ENCODE peak calls at places on chromosome 11, in seven cellular contexts. F is HCT116, Q is mesendoderm, Y is H1, J is DND-41, L is trophoblast cell, X is neural progenitor cell. Z is an unnamed sample.

GRCh38 chr11:1085440-1086170 is 10.9 kb downstream of the MUC2 start:
- DNase-seq in L (no peak), Y (no peak), J (no peak), Q (no peak), F (no peak), X (no peak), Z (no peak)

GRCh38 chr11:100883860-100884259 is 196.8 kb downstream of the ARHGAP42 start:
- DNase-seq in J (no peak), Q (no peak), Y (no peak), L (no peak), X (no peak), F (no peak), Z (peak; percentile 41)

GRCh38 chr11:123065634-123066033 is 3.7 kb upstream of the HSPA8 start:
- DNase-seq in Y (no peak), J (no peak), Q (no peak), L (no peak), X (no peak), F (no peak), Z (no peak)

GRCh38 chr11:124762077-124762623 is at the start of gene ESAM:
- DNase-seq in L (peak; percentile 45), Y (no peak), F (no peak), Q (peak; percentile 58), J (no peak), X (peak; percentile 72), Z (no peak)

GRCh38 chr11:71086687-71087258 is 165.6 kb downstream of the SHANK2 start:
- DNase-seq in Q (peak; percentile 75), Y (peak; percentile 31), J (peak; percentile 7), F (no peak), X (peak; percentile 82), L (peak; percentile 66), Z (peak; percentile 14)

GRCh38 chr11:47233989-47234668 is 14.5 kb downstream of the ACP2 start:
- DNase-seq in Y (no peak), L (peak; percentile 62), Q (peak; percentile 75), F (no peak), X (peak; percentile 59), J (peak; percentile 29), Z (peak; percentile 52)

GRCh38 chr11:64971421-64972233 is at the start of gene MAJIN:
- DNase-seq in X (peak; percentile 63), L (peak; percentile 91), J (no peak), Y (peak; percentile 71), F (no peak), Q (peak; percentile 87), Z (no peak)

GRCh38 chr11:46845440-46845739 is 690 bp downstream of the CKAP5 start:
- DNase-seq in X (no peak), L (no peak), F (no peak), Y (no peak), J (no peak), Q (no peak), Z (no peak)

GRCh38 chr11:44321059-44321458 is 11.1 kb upstream of the ALX4 start:
- DNase-seq in L (no peak), J (no peak), Q (no peak), Y (no peak), X (no peak), F (no peak), Z (no peak)
- H3K27ac ChIP-seq in L (no peak overlapping the region), J (no peak overlapping the region), Q (no peak overlapping the region), Y (no peak overlapping the region), X (no peak overlapping the region), F (no peak overlapping the region), Z (no peak overlapping the region)

GRCh38 chr11:13216019-13217006 is 61.3 kb upstream of the BMAL1 start:
- DNase-seq in J (no peak), Q (peak; percentile 95), X (peak; percentile 61), F (peak; percentile 94), Y (no peak), L (peak; percentile 92), Z (peak; percentile 96)
- H3K4me3 ChIP-seq in J (no peak overlapping the region), Q (no peak overlapping the region), X (no peak overlapping the region), F (peak overlapping the region; percentile 44), Y (no peak overlapping the region), L (no peak overlapping the region), Z (peak overlapping the region; percentile 25)

GRCh38 chr11:27699926-27700350 is 317 bp downstream of the BDNF start:
- DNase-seq in X (no peak), F (no peak), Q (no peak), L (no peak), Y (no peak), J (no peak), Z (no peak)

GRCh38 chr11:27700351-27701261 is at the start of gene BDNF:
- DNase-seq in F (no peak), Q (peak; percentile 59), X (peak; percentile 72), J (no peak), L (no peak), Y (no peak), Z (no peak)

GRCh38 chr11:27699242-27699925 is 871 bp downstream of the BDNF start:
- DNase-seq in L (no peak), Y (no peak), Q (peak; percentile 69), F (no peak), J (no peak), X (peak; percentile 67), Z (no peak)

GRCh38 chr11:27697679-27698275 is 2.5 kb downstream of the BDNF start:
- DNase-seq in L (no peak), X (no peak), J (no peak), Q (no peak), F (no peak), Y (no peak), Z (no peak)

DNA sequence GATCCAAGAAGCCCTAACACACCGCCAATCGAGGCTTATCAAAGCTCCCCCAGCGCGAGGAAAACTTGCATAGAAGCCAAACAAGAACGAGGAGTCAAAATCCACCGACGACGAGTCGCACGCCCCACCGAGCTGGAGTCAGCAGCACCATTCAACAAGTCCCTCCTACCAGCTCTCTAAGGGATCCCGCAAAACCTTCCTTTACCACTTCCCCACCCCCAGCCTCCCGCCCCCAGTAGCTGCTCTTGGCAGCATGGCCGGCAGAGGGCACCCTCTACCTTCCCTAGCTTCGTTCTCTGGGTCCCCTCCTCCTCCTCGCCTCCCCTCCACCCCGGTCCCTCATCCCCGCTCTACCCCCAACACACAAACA is 1.4 kb downstream of the BDNF start:
- DNase-seq in Q (peak; percentile 94), J (peak; percentile 68), Y (peak; percentile 83), F (peak; percentile 82), X (peak; percentile 95), L (peak; percentile 55), Z (peak; percentile 55)
- H3K79me2 ChIP-seq in Q (no peaks in the 10 kb centered on the region), J (no peaks in the 10 kb centered on the region), Y (peaks cover 35% of the 10 kb centered on the region), F (peaks cover 74% of the 10 kb centered on the region), X (peaks cover 14% of the 10 kb centered on the region), L (no peaks in the 10 kb centered on the region), Z (no peaks in the 10 kb centered on the region)

DNA sequence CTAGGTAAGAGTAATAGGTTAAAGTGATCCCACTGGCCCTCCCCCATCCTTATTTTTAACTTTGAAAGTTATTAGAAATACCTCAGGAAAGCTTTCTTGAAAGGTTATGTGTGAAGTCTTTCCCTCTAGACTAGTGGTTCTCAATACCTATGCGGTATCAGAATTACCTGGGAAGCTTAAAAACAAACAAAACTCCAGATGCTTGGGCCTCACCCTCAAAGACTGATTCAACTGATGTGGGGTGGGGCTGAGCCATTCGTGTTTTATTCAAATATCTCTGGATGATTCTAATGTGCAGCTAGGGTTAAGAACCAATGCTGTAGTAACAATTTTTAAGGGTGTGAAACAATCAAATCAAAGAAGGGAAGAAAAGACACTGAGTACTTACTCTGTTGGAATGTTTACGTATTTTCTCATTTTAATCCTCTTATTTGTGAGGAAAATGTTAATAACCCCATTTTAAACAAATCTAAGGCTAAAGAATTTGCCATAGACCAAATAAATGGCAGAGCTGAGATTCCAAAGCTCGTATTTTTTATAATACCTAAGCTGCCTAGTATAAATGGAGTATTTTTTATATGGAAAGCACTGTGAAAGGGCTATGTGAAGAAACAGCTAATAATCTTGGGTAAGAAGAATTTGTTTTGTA is 47.6 kb downstream of the PLEKHB1 start:
- DNase-seq in L (no peak), Y (no peak), Q (no peak), X (no peak), F (no peak), J (no peak), Z (no peak)
- H3K27ac ChIP-seq in L (no peak overlapping the region), Y (no peak overlapping the region), Q (no peak overlapping the region), X (no peak overlapping the region), F (no peak overlapping the region), J (no peak overlapping the region), Z (no peak overlapping the region)

DNA sequence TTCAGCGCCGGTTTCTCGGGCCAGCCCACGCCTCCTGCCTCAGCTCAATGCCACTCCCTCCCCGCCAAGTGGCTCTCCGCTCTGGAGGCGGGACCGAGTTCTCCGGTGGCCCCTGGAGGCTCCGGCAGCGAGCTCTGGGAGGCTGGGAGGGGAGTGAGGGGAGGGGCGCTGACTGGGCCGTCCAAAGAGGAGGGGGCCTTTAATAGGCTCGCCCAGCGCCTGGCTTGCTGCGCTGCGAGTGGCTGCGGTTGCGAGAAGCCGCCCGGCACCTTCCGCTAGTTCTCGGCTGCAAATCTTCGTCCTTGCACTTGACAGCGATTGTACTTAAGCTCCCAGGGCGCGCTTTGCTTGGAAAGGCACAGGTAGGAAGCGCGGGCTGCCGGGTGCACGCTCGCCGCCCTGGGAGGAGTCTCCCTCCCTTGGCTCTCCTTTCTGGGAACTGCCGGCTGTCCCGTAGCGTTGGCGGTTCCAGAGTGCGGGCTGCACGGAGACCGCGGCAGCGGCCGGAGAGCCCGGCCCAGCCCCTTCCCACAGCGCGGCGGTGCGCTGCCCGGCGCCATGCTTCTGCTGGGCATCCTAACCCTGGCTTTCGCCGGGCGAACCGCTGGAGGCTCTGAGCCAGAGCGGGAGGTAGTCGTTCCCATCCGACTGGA is at the start of gene ADAMTS15:
- DNase-seq in Q (peak; percentile 97), X (peak; percentile 93), F (peak; percentile 51), L (peak; percentile 71), Y (peak; percentile 80), J (no peak), Z (peak; percentile 85)
- H3K4me3 ChIP-seq in Q (peak within 1 kb of the TSS; percentile 32), X (peak within 1 kb of the TSS; percentile 61), F (peak within 1 kb of the TSS; percentile 65), L (peak within 1 kb of the TSS; percentile 4), Y (peak within 1 kb of the TSS; percentile 57), J (no peak within 1 kb of the TSS), Z (peak within 1 kb of the TSS; percentile 40)

GRCh38 chr11:19352072-19352735 is 111.5 kb upstream of the E2F8 start:
- DNase-seq in F (no peak), L (no peak), Q (no peak), X (no peak), Y (no peak), J (no peak), Z (no peak)

GRCh38 chr11:19353287-19353686 is 112.5 kb upstream of the E2F8 start:
- DNase-seq in Q (no peak), J (no peak), F (no peak), X (no peak), L (no peak), Y (no peak), Z (no peak)

GRCh38 chr11:19350093-19350665 is 109.4 kb upstream of the E2F8 start:
- DNase-seq in L (no peak), X (no peak), Y (no peak), Q (no peak), J (no peak), F (no peak), Z (no peak)

GRCh38 chr11:19351426-19351825 is 110.7 kb upstream of the E2F8 start:
- DNase-seq in F (no peak), Q (no peak), L (no peak), Y (no peak), J (no peak), X (no peak), Z (no peak)

GRCh38 chr11:19352736-19353110 is 112.0 kb upstream of the E2F8 start:
- DNase-seq in F (no peak), Y (no peak), Q (no peak), L (no peak), X (no peak), J (no peak), Z (no peak)
- H3K79me2 ChIP-seq in F (no peaks in the 10 kb centered on the region), Y (no peaks in the 10 kb centered on the region), Q (no peaks in the 10 kb centered on the region), L (no peaks in the 10 kb centered on the region), X (no peaks in the 10 kb centered on the region), J (no peaks in the 10 kb centered on the region), Z (no peaks in the 10 kb centered on the region)